ENCODE peak calls at places on chromosome 3, in seven cellular contexts. T, S, R, V, E, M and N are unnamed samples. For H3K4me1, the result is how much of the 10 kb centered on the place peaks cover.

GRCh38 chr3:16183601-16184270 is 9.3 kb downstream of the GALNT15 start:
- DNase-seq in T (no peak), S (no peak), R (no peak), V (no peak), E (no peak), M (no peak), N (peak)

GRCh38 chr3:170419301-170420087 is 826 bp downstream of the CLDN11 start:
- DNase-seq in T (no peak), S (no peak), R (no peak), V (no peak), E (no peak), M (no peak), N (peak)

GRCh38 chr3:56884387-56884786 is 82.6 kb upstream of the ARHGEF3 start:
- DNase-seq in T (no peak), S (no peak), R (peak), V (no peak), E (no peak), M (no peak), N (no peak)

GRCh38 chr3:118682916-118683315 is 351.7 kb downstream of the IGSF11 start:
- DNase-seq in T (no peak), S (no peak), R (no peak), V (no peak), E (no peak), M (no peak), N (peak)

GRCh38 chr3:151697496-151697895 is 36.2 kb upstream of the AADACL2 start:
- DNase-seq in T (no peak), S (no peak), R (no peak), V (no peak), E (no peak), M (no peak), N (no peak)

GRCh38 chr3:76702676-76703075 is 337.2 kb upstream of the ROBO2 start:
- DNase-seq in T (no peak), S (no peak), R (no peak), V (no peak), E (no peak), M (no peak), N (no peak)

GRCh38 chr3:53513556-53514190 is 19.3 kb downstream of the CACNA1D start:
- DNase-seq in T (no peak), S (no peak), R (no peak), V (no peak), E (no peak), M (no peak), N (no peak)

GRCh38 chr3:49024449-49024848 is 2.5 kb downstream of the NDUFAF3 start:
- DNase-seq in T (no peak), S (no peak), R (no peak), V (no peak), E (no peak), M (no peak), N (no peak)

GRCh38 chr3:81699921-81700320 is 61.5 kb downstream of the GBE1 start:
- DNase-seq in T (no peak), S (no peak), R (no peak), V (no peak), E (no peak), M (no peak), N (no peak)

GRCh38 chr3:111859974-111860859 is 1.2 kb downstream of the PHLDB2 start:
- DNase-seq in T (peak), S (peak), R (peak), V (peak), E (peak), M (peak), N (peak)

GRCh38 chr3:44890852-44891251 is 16.4 kb downstream of the TGM4 start:
- DNase-seq in T (no peak), S (no peak), R (no peak), V (no peak), E (no peak), M (no peak), N (no peak)

GRCh38 chr3:169579086-169579485 is 84.4 kb downstream of the MECOM start:
- DNase-seq in T (no peak), S (no peak), R (no peak), V (no peak), E (no peak), M (peak), N (no peak)

DNA sequence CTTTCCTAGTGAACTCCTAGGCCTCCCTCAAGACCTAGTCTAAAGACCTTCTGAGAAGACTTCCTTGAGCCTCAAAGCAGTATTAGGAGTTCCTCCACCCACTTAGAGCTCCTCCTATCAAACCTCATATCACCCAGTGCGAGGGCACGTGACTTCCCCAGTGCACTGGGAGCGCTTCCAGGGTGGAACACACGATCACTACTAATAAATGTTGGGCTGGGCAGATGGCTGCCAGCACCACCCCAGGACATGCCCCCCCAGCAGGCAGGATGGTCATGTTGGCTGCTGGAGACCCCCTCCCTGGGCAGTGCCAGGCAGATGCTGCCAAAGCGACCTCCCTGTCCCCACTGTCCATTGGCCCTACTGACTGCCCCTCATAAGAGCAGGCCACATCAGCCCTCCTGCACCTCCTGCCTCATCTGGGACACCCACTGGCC is 8.5 kb upstream of the PLXND1 start:
- DNase-seq in T (peak), S (no peak), R (no peak), V (no peak), E (no peak), M (no peak), N (no peak)
- H3K4me1 ChIP-seq in T (under half), S (under half), R (under half), V (under half), E (under half), M (under half), N (under half)

DNA sequence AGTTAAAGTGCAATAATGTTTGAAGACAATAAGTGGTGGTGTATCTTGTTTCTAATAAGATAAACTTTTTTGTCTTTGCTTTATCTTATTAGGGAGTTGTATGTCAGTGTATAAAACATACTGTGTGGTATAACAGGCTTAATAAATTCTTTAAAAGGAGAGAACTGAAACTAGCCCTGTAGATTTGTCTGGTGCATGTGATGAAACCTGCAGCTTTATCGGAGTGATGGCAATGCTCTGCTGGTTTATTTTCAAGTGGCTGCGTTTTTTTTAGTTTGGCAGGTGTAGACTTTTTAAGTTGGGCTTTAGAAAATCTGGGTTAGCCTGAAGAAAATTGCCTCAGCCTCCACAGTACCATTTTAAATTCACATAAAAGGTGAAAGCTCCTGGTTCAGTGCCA is 2.7 kb downstream of the RPL15 start:
- DNase-seq in T (no peak), S (no peak), R (no peak), V (no peak), E (no peak), M (no peak), N (no peak)
- H3K4me1 ChIP-seq in T (under half), S (under half), R (under half), V (under half), E (under half), M (under half), N (under half)

GRCh38 chr3:168094580-168094876 is 1.2 kb downstream of the GOLIM4 start:
- DNase-seq in T (no peak), S (peak), R (no peak), V (no peak), E (peak), M (no peak), N (peak)

GRCh38 chr3:168096210-168096795 is 579 bp upstream of the GOLIM4 start:
- DNase-seq in T (peak), S (peak), R (peak), V (no peak), E (peak), M (peak), N (peak)

GRCh38 chr3:168094877-168095610 is 680 bp downstream of the GOLIM4 start:
- DNase-seq in T (peak), S (peak), R (peak), V (peak), E (no peak), M (peak), N (peak)

GRCh38 chr3:168095611-168096209 is at the start of gene GOLIM4:
- DNase-seq in T (peak), S (peak), R (peak), V (peak), E (peak), M (peak), N (peak)

DNA sequence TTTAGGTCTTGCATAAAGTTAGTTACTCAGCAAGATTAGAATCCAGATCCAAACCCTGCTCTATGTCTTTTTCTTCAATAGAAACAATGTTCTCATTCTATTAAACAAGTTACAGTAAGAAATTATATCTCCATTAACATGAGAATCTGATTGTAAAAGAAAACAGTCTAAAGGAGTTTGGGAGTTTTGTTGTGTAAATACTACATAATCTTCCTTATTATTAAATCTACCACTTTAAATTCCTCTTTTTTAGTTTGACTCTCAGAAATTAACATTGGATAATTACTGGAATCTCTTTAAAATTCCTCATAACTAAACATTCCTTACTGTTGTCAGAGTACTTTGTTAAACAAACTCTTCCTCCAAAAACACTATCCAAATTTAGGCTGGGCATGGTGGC is 1.7 kb upstream of the GOLIM4 start:
- DNase-seq in T (no peak), S (no peak), R (no peak), V (no peak), E (no peak), M (no peak), N (no peak)
- H3K4me1 ChIP-seq in T (under half), S (under half), R (under half), V (under half), E (under half), M (under half), N (under half)

GRCh38 chr3:140845878-140846277 is 95.8 kb upstream of the SLC25A36 start:
- DNase-seq in T (no peak), S (no peak), R (no peak), V (no peak), E (no peak), M (no peak), N (no peak)

GRCh38 chr3:140848675-140849074 is 93.0 kb upstream of the SLC25A36 start:
- DNase-seq in T (no peak), S (no peak), R (no peak), V (no peak), E (no peak), M (no peak), N (no peak)

GRCh38 chr3:140844072-140844471 is 97.6 kb upstream of the SLC25A36 start:
- DNase-seq in T (no peak), S (no peak), R (no peak), V (no peak), E (no peak), M (no peak), N (no peak)

GRCh38 chr3:140843656-140844055 is 98.0 kb upstream of the SLC25A36 start:
- DNase-seq in T (no peak), S (no peak), R (no peak), V (no peak), E (no peak), M (no peak), N (no peak)

DNA sequence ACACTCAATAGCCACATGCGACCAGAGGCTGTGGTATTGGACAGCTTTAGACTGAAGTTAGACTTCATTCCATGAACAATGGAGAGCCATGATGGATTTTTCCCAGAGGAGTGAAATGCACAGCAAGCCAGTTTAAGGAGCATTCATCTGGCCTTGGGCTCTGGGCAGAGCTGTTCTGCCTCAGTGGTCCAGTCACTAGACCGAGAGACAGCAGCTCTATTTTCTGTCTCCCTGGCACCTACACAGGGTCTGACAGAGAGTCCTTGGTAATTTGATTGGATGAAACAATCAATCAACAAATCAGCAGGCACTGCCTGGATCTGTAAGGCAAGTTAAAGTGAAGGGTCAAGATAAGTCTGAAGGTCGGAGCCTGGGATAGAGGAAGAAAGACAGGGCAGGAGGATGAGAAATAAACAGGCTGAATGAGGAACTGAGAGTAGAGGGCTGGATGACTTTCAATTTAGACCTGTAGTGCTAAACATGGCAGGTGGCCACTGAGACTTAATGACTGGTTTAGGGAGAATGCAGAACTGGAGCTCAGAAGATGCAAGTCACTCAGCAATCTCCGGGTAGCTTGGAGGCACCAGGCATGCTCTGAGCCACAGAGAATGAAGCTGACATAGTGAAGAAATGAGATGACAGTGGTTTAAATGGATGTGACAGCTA is 98.5 kb upstream of the SLC25A36 start:
- DNase-seq in T (no peak), S (no peak), R (no peak), V (no peak), E (no peak), M (no peak), N (no peak)
- H3K4me1 ChIP-seq in T (under half), S (under half), R (under half), V (under half), E (under half), M (under half), N (under half)

GRCh38 chr3:192186508-192186907 is 540.8 kb downstream of the FGF12 start:
- DNase-seq in T (no peak), S (no peak), R (no peak), V (no peak), E (no peak), M (no peak), N (no peak)

GRCh38 chr3:192183109-192183508 is 544.2 kb downstream of the FGF12 start:
- DNase-seq in T (no peak), S (no peak), R (no peak), V (no peak), E (no peak), M (no peak), N (no peak)

GRCh38 chr3:192181151-192181550 is 546.2 kb downstream of the FGF12 start:
- DNase-seq in T (no peak), S (no peak), R (no peak), V (no peak), E (no peak), M (no peak), N (no peak)
- H3K4me1 ChIP-seq in T (under half), S (under half), R (under half), V (under half), E (under half), M (under half), N (under half)

DNA sequence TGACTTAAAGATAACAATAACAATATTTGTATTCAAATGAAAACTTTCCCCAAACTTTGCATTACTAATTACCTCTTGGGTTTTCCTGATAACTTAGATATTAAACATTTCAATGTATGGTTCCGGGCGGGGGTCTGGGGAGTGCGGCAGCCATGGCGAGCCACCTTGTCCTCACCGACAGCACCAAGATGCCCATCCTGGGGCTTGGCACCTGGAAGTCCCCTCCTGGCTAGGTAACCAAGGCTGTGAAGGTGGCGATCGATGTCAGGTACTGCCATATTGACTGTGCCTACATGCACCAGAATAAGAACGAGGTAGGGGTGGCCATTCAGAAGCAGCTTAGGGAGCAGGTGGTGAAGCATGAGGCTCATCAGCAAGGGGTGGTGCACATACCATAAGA is 478.7 kb downstream of the CNTN3 start:
- DNase-seq in T (no peak), S (no peak), R (no peak), V (no peak), E (no peak), M (no peak), N (no peak)
- H3K4me1 ChIP-seq in T (under half), S (under half), R (under half), V (under half), E (under half), M (under half), N (under half)

GRCh38 chr3:195549001-195549400 is 5.9 kb upstream of the PPP1R2 start:
- DNase-seq in T (no peak), S (no peak), R (no peak), V (no peak), E (no peak), M (no peak), N (no peak)

GRCh38 chr3:195549931-195550519 is 6.9 kb upstream of the PPP1R2 start:
- DNase-seq in T (peak), S (no peak), R (peak), V (no peak), E (no peak), M (no peak), N (no peak)

GRCh38 chr3:195546130-195546560 is 3.0 kb upstream of the PPP1R2 start:
- DNase-seq in T (no peak), S (peak), R (peak), V (no peak), E (no peak), M (no peak), N (no peak)

GRCh38 chr3:195548496-195548895 is 5.4 kb upstream of the PPP1R2 start:
- DNase-seq in T (no peak), S (no peak), R (peak), V (no peak), E (no peak), M (no peak), N (no peak)

DNA sequence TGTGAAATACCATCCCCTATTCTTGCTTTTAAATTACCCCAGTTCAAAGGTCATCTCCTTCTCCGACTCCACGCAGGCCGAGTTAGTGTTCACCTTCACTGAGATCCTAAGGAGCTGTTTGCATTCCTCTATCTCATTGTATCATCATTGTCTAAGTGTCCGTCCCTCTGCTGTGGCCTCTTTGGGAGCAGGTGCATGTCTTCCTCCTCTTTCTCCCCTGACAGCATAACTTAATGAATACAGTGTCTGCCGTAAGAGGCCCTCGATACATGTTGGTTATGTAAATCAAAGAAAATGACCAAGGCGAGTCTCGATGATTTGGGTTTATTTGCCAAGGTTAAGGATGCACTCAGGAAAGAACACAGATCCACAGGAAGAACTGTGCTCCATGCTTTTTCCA is 4.9 kb upstream of the PPP1R2 start:
- DNase-seq in T (no peak), S (no peak), R (peak), V (no peak), E (no peak), M (no peak), N (no peak)
- H3K4me1 ChIP-seq in T (under half), S (under half), R (under half), V (under half), E (under half), M (under half), N (under half)